ENCODE peak calls at places on chromosome 9, in four cellular contexts. R is suprapubic skin, Y is NCI-H774, I is tibial artery. W is an unnamed sample.

GRCh38 chr9:123953601-123954011 is 23.7 kb upstream of the DENND1A start:
- DNase-seq in R (no peak), Y (no peak), I (no peak), W (no peak)

GRCh38 chr9:130368631-130369103 is 76.1 kb upstream of the ASS1 start:
- DNase-seq in R (no peak), Y (no peak), I (no peak), W (no peak)

GRCh38 chr9:98148486-98148885 is 29.5 kb upstream of the TRIM14 start:
- DNase-seq in R (no peak), Y (no peak), I (no peak), W (no peak)

GRCh38 chr9:117678882-117679281 is 25.3 kb upstream of the TLR4 start:
- DNase-seq in R (no peak), Y (no peak), I (no peak), W (no peak)

GRCh38 chr9:106798021-106798799 is 64.8 kb upstream of the ZNF462 start:
- DNase-seq in R (no peak), Y (no peak), I (no peak), W (no peak)

GRCh38 chr9:127290666-127291065 is 26.1 kb downstream of the GARNL3 start:
- DNase-seq in R (no peak), Y (no peak), I (no peak), W (no peak)

GRCh38 chr9:114653556-114654159 is 3.9 kb downstream of the TEX53 start:
- DNase-seq in R (no peak), Y (peak; percentile 61), I (peak; percentile 86), W (peak; percentile 84)

GRCh38 chr9:123063896-123064295 is 30.4 kb downstream of the GPR21 start:
- DNase-seq in R (no peak), Y (no peak), I (no peak), W (no peak)

GRCh38 chr9:110255064-110255416 is 1.3 kb downstream of the TXN start:
- DNase-seq in R (no peak), Y (no peak), I (no peak), W (peak; percentile 11)

GRCh38 chr9:8978334-8978733 is 1178.8 kb upstream of the DMAC1 start:
- DNase-seq in R (no peak), Y (no peak), I (no peak), W (no peak)

GRCh38 chr9:2810424-2811075 is 33.3 kb downstream of the PUM3 start:
- DNase-seq in R (no peak), Y (no peak), I (no peak), W (no peak)

GRCh38 chr9:114243240-114243639 is 79.7 kb upstream of the ORM1 start:
- DNase-seq in R (no peak), Y (no peak), I (no peak), W (no peak)

GRCh38 chr9:122144836-122145235 is 14.7 kb downstream of the NDUFA8 start:
- DNase-seq in R (no peak), Y (no peak), I (no peak), W (no peak)

GRCh38 chr9:14616188-14616982 is 76.8 kb downstream of the ZDHHC21 start:
- DNase-seq in R (no peak), Y (peak; percentile 47), I (no peak), W (no peak)

GRCh38 chr9:72749276-72749675 is 203.6 kb downstream of the ALDH1A1 start:
- DNase-seq in R (no peak), Y (no peak), I (no peak), W (no peak)

GRCh38 chr9:94802795-94803194 is 76.3 kb downstream of the AOPEP start:
- DNase-seq in R (no peak), Y (no peak), I (no peak), W (no peak)

GRCh38 chr9:28073278-28073677 is 500.0 kb upstream of the C9orf72 start:
- DNase-seq in R (no peak), Y (peak; percentile 15), I (no peak), W (peak; percentile 45)

GRCh38 chr9:134187110-134187531 is 22.8 kb upstream of the RNU6ATAC start:
- DNase-seq in R (peak; percentile 59), Y (no peak), I (peak; percentile 15), W (no peak)

GRCh38 chr9:17490110-17490509 is 88.8 kb upstream of the SH3GL2 start:
- DNase-seq in R (no peak), Y (no peak), I (no peak), W (no peak)

GRCh38 chr9:86352440-86353106 is 1.6 kb downstream of the TUT7 start:
- DNase-seq in R (no peak), Y (no peak), I (no peak), W (no peak)

GRCh38 chr9:19229725-19230355 is 653 bp upstream of the DENND4C start:
- DNase-seq in R (peak; percentile 82), Y (peak; percentile 75), I (no peak), W (peak; percentile 61)

GRCh38 chr9:107548298-107549142 is 59.0 kb upstream of the KLF4 start:
- DNase-seq in R (no peak), Y (no peak), I (peak; percentile 70), W (no peak)

GRCh38 chr9:99445377-99445891 is 223.4 kb downstream of the SEC61B start:
- DNase-seq in R (no peak), Y (no peak), I (peak; percentile 82), W (no peak)

GRCh38 chr9:133477461-133477860 is 1.4 kb downstream of the SLC2A6 start:
- DNase-seq in R (no peak), Y (no peak), I (no peak), W (no peak)

GRCh38 chr9:136499935-136500910 is 17.4 kb upstream of the SEC16A start:
- DNase-seq in R (no peak), Y (no peak), I (no peak), W (no peak)

GRCh38 chr9:109901191-109901590 is 121.2 kb downstream of the PALM2AKAP2 start:
- DNase-seq in R (no peak), Y (no peak), I (no peak), W (no peak)

GRCh38 chr9:127102176-127102575 is 20.3 kb downstream of the ANGPTL2 start:
- DNase-seq in R (no peak), Y (no peak), I (no peak), W (no peak)

GRCh38 chr9:6488395-6488794 is 75.4 kb downstream of the UHRF2 start:
- DNase-seq in R (no peak), Y (no peak), I (no peak), W (no peak)

GRCh38 chr9:93461810-93462209 is 8.4 kb upstream of the FAM120AOS start:
- DNase-seq in R (no peak), Y (no peak), I (no peak), W (no peak)

GRCh38 chr9:72539824-72540347 is 18.5 kb downstream of the TMC1 start:
- DNase-seq in R (no peak), Y (no peak), I (no peak), W (no peak)

GRCh38 chr9:93020785-93021670 is 37.5 kb upstream of the SUSD3 start:
- DNase-seq in R (peak; percentile 61), Y (no peak), I (no peak), W (no peak)

GRCh38 chr9:106799146-106799545 is 63.8 kb upstream of the ZNF462 start:
- DNase-seq in R (no peak), Y (no peak), I (no peak), W (no peak)

GRCh38 chr9:116499986-116500871 is 186.9 kb upstream of the TRIM32 start:
- DNase-seq in R (no peak), Y (no peak), I (no peak), W (no peak)

GRCh38 chr9:95896580-95896979 is 21.1 kb downstream of the ERCC6L2 start:
- DNase-seq in R (no peak), Y (no peak), I (no peak), W (no peak)

GRCh38 chr9:124254261-124254682 is 3.5 kb upstream of the NEK6 start:
- DNase-seq in R (no peak), Y (no peak), I (no peak), W (no peak)

GRCh38 chr9:22238809-22239684 is 207.6 kb upstream of the DMRTA1 start:
- DNase-seq in R (no peak), Y (peak; percentile 31), I (no peak), W (no peak)

GRCh38 chr9:77598510-77598909 is 49.6 kb downstream of the GNA14 start:
- DNase-seq in R (no peak), Y (peak; percentile 11), I (no peak), W (no peak)

GRCh38 chr9:15889555-15889954 is 336.7 kb downstream of the CCDC171 start:
- DNase-seq in R (no peak), Y (no peak), I (no peak), W (no peak)

W was measured in endothelial cell.